ENCODE peak calls at places on chromosomes 1 and 21, in four cellular contexts. J is GM12878, C is H1, Y is K562. X is an unnamed sample.

GRCh38 chr1:246113555-246114095 is 393.5 kb downstream of the SMYD3 start:
- DNase-seq in C (no peak), J (no peak), Y (peak; percentile 23), X (no peak)

GRCh38 chr1:155192346-155193274 is 15.1 kb downstream of the THBS3 start:
- DNase-seq in Y (peak; percentile 80), J (no peak), C (peak; percentile 83), X (peak; percentile 90)

GRCh38 chr1:223233019-223233409 is 90.0 kb upstream of the TLR5 start:
- DNase-seq in C (peak; percentile 27), J (no peak), Y (no peak), X (no peak)

GRCh38 chr1:76867342-76868130 is at the start of gene ST6GALNAC5:
- DNase-seq in Y (no peak), J (no peak), C (peak; percentile 71), X (peak; percentile 82)

GRCh38 chr1:62245201-62245600 is 50.6 kb downstream of the L1TD1 start:
- DNase-seq in J (no peak), C (no peak), Y (no peak), X (no peak)

GRCh38 chr1:24555591-24556413 is at the start of gene NCMAP:
- DNase-seq in J (no peak), C (peak; percentile 71), Y (peak; percentile 75), X (peak; percentile 70)

GRCh38 chr1:27539901-27540861 is 50.2 kb upstream of the WASF2 start:
- DNase-seq in J (no peak), Y (no peak), C (no peak), X (no peak)

GRCh38 chr1:204714861-204715511 is 29.4 kb upstream of the LRRN2 start:
- DNase-seq in Y (no peak), J (peak; percentile 51), C (no peak), X (peak; percentile 83)

GRCh38 chr1:15151871-15152270 is 1.7 kb upstream of the TMEM51 start:
- DNase-seq in J (no peak), Y (no peak), C (no peak), X (no peak)

GRCh38 chr1:69967245-69967766 is 238.1 kb downstream of the LRRC40 start:
- DNase-seq in C (no peak), Y (no peak), J (no peak), X (no peak)

GRCh38 chr1:220876511-220877347 is 2.5 kb upstream of the HLX start:
- DNase-seq in J (no peak), C (peak; percentile 73), Y (no peak), X (peak; percentile 84)

GRCh38 chr1:195096051-195096521 is 1512.2 kb downstream of the KCNT2 start:
- DNase-seq in J (no peak), C (peak; percentile 35), Y (no peak), X (peak; percentile 9)

GRCh38 chr1:116817582-116818064 is 63.4 kb downstream of the CD2 start:
- DNase-seq in C (peak; percentile 68), J (no peak), Y (peak; percentile 96), X (peak; percentile 88)

GRCh38 chr1:224565186-224565585 is 50.9 kb upstream of the CNIH3 start:
- DNase-seq in J (no peak), Y (no peak), C (no peak), X (no peak)

GRCh38 chr1:110605901-110606783 is at the start of gene KCNA2:
- DNase-seq in C (peak; percentile 77), Y (no peak), J (no peak), X (peak; percentile 80)

GRCh38 chr1:29120955-29121485 is 2.7 kb downstream of the TMEM200B start:
- DNase-seq in J (no peak), C (peak; percentile 93), Y (no peak), X (peak; percentile 92)

GRCh38 chr21:46190491-46191131 is 6.4 kb upstream of the SPATC1L start:
- DNase-seq in C (no peak), Y (no peak), J (no peak), X (no peak)

GRCh38 chr1:197021716-197022115 is 44.4 kb downstream of the CFHR5 start:
- DNase-seq in J (no peak), Y (no peak), C (no peak), X (peak; percentile 13)

GRCh38 chr21:15422761-15423160 is 307.0 kb upstream of the USP25 start:
- DNase-seq in J (no peak), Y (no peak), C (no peak), X (no peak)

GRCh38 chr1:2391034-2391384 is 345 bp downstream of the MORN1 start:
- DNase-seq in J (no peak), Y (peak; percentile 87), C (peak; percentile 71), X (peak; percentile 70)

GRCh38 chr21:31894441-31894840 is 21.6 kb downstream of the HUNK start:
- DNase-seq in Y (no peak), C (no peak), J (no peak), X (no peak)

GRCh38 chr21:43913928-43914327 is 48.9 kb downstream of the AGPAT3 start:
- DNase-seq in C (no peak), J (no peak), Y (no peak), X (no peak)

GRCh38 chr1:65108025-65108692 is 39.8 kb upstream of the AK4 start:
- DNase-seq in C (no peak), J (no peak), Y (no peak), X (no peak)

GRCh38 chr21:33403128-33403785 is at the start of gene IFNGR2:
- DNase-seq in J (no peak), C (peak; percentile 54), Y (peak; percentile 92), X (peak; percentile 58)

GRCh38 chr1:26999440-26999987 is 6.0 kb downstream of the TRNP1 start:
- DNase-seq in C (peak; percentile 79), J (no peak), Y (no peak), X (peak; percentile 99)

GRCh38 chr1:226051356-226051755 is 11.2 kb upstream of the H3-3A start:
- DNase-seq in J (no peak), C (no peak), Y (no peak), X (no peak)

GRCh38 chr1:170377896-170378634 is 153.9 kb upstream of the GORAB start:
- DNase-seq in J (no peak), C (no peak), Y (no peak), X (no peak)

GRCh38 chr1:36557041-36558000 is 74.6 kb upstream of the CSF3R start:
- DNase-seq in Y (no peak), C (no peak), J (no peak), X (no peak)

GRCh38 chr1:116755036-116755435 is 806 bp downstream of the CD2 start:
- DNase-seq in J (no peak), Y (no peak), C (no peak), X (no peak)

GRCh38 chr1:113394863-113395259 is 4.5 kb downstream of the MAGI3 start:
- DNase-seq in C (no peak), Y (no peak), J (no peak), X (no peak)

GRCh38 chr1:50421366-50421748 is 1.9 kb downstream of the DMRTA2 start:
- DNase-seq in C (no peak), Y (no peak), J (no peak), X (peak; percentile 55)

GRCh38 chr21:43357708-43358430 is 69.1 kb downstream of the SIK1 start:
- DNase-seq in J (no peak), Y (no peak), C (no peak), X (no peak)

GRCh38 chr1:204712718-204713430 is 27.3 kb upstream of the LRRN2 start:
- DNase-seq in C (no peak), J (no peak), Y (no peak), X (no peak)

DNA sequence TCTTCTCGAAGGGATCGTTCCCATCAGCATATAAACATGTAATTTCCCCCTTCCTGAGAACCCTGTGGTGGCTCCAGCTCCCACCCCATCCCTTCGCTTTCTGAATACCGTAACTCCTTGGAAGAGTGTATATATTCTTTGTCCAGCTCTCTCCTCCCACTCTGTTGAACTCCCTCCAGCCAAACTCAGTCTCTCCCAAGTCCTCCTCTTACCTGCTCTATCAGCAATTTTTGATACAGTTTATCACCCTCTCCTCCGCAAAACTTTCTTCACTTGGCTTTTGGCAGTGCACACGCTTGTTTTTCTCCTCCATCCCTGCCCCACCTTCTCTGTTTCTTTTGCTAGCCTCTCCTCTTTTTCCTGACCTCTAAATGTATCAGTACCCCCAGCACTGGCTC is 109.9 kb upstream of the SLC25A33 start:
- DNase-seq in Y (no peak), J (no peak), C (no peak), X (no peak)
- H2AFZ ChIP-seq in Y (peak overlapping the region; percentile 96), J (peak overlapping the region; percentile 98), C (peak overlapping the region; percentile 2), X (peak overlapping the region; percentile 9)

GRCh38 chr21:45162115-45162514 is 87.7 kb downstream of the ADARB1 start:
- DNase-seq in C (no peak), Y (no peak), J (no peak), X (no peak)
- TF ChIP-seq CREB1 in C (no peak), Y (no peak), J (no peak), X (no peak)

GRCh38 chr1:84737572-84737971 is 47.3 kb upstream of the SSX2IP start:
- DNase-seq in J (no peak), C (no peak), Y (no peak), X (no peak)
- H2AFZ ChIP-seq in J (no peak overlapping the region), C (peak overlapping the region; percentile 43), Y (peak overlapping the region; percentile 32), X (peak overlapping the region; percentile 95)

DNA sequence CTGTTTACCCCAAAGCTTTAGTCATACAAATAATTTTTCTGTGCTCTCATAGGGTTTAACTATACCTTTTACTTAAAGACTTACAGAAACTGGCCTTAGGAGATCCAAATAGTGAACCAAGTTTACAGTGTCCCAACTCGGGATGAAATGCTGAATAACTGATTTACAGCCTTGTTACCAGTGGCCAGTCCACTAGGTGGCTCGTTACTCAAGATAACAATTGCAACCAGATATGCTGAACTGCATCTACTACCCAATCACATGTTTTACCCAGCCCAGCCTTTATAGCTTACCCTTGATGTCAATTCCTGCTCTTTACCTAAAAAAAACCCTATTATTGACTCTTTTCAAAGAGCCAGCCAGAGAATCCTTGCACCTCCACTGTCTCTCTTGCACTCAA is 1148.8 kb upstream of the ADGRL4 start:
- DNase-seq in J (no peak), C (no peak), Y (no peak), X (peak; percentile 62)
- TF ChIP-seq CREB1 in J (no peak), C (no peak), Y (no peak), X (no peak)

DNA sequence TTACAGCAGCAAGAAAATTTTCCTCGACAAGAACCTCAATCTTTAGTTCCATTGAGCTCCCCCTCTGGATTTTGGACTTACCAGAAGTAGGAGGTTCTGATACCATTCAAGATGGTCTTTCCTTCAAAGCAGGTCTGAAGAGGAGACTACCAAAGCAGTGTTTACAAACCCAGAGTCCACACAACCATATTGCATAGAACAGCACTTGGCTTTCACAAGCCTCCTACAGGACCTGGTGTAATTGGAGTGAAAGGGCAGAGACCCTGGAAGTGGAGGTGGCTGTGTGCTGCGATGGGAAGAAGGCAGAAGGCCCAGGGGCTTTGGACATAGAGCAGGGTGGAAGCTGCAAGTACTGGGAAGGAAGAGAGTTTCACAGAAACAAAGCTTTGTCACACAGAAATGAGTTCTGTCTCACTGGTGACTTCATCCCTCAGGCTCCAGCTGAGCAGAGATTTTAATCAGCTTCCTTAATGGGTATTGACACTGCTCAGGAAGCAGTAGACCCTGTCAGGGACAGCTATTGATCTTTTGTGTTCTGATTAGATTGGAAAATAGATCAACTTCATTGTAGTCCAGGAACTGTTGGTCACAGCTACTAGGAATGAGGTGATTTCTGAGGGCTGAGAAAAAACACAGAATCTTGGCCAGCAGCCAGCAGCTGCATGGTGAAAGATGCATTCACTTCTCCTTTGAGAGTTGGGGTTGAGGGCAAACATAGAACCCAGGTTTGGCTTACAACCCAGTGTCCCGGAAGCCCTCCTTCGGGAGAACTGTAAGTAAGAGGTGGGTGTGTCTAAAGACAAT is 124.0 kb downstream of the SYT2 start:
- DNase-seq in J (peak; percentile 40), C (no peak), Y (no peak), X (no peak)
- H2AFZ ChIP-seq in J (no peak overlapping the region), C (no peak overlapping the region), Y (no peak overlapping the region), X (no peak overlapping the region)